ENCODE peak calls at places on chromosome 14, in nine cellular contexts. U is upper lobe of right lung, A is IMR-90, W is A549, E is astrocyte, R is cardiac muscle cell, S is osteoblast, M is spleen, Y is breast epithelium. T is an unnamed sample.
A peak's percentile ranks its signal among the peaks of the same experiment; 100 is the strongest.

GRCh38 chr14:91195881-91196280 is 48.6 kb downstream of the GPR68 start:
- DNase-seq in U (no peak), A (no peak), W (no peak), E (no peak), R (no peak), S (no peak), M (no peak), Y (no peak), T (no peak)

GRCh38 chr14:47227051-47227600 is 448.3 kb downstream of the MDGA2 start:
- DNase-seq in U (no peak), A (no peak), W (no peak), E (peak; percentile 27), R (no peak), S (no peak), M (no peak), Y (no peak), T (no peak)

GRCh38 chr14:83556746-83557460 is 1973.0 kb upstream of the FLRT2 start:
- DNase-seq in U (no peak), A (peak; percentile 91), W (no peak), E (peak; percentile 20), R (no peak), S (no peak), M (no peak), Y (no peak), T (peak; percentile 11)

GRCh38 chr14:31508140-31508539 is 20.3 kb upstream of the GPR33 start:
- DNase-seq in U (no peak), A (no peak), W (no peak), E (no peak), R (no peak), S (no peak), M (no peak), Y (no peak), T (no peak)

GRCh38 chr14:72771561-72771960 is 122.3 kb downstream of the DPF3 start:
- DNase-seq in U (no peak), A (no peak), W (no peak), E (no peak), R (no peak), S (no peak), M (no peak), Y (no peak), T (no peak)

GRCh38 chr14:104574536-104574935 is 5.0 kb upstream of the C14orf180 start:
- DNase-seq in U (no peak), A (no peak), W (no peak), E (no peak), R (no peak), S (no peak), M (no peak), Y (no peak), T (no peak)

GRCh38 chr14:104562606-104563005 is 17.0 kb upstream of the C14orf180 start:
- DNase-seq in U (no peak), A (no peak), W (no peak), E (no peak), R (no peak), S (no peak), M (no peak), Y (no peak), T (no peak)

GRCh38 chr14:96409701-96410100 is 17.8 kb downstream of the AK7 start:
- DNase-seq in U (no peak), A (no peak), W (no peak), E (peak; percentile 56), R (no peak), S (peak; percentile 31), M (no peak), Y (no peak), T (no peak)

GRCh38 chr14:99609245-99610117 is 5.5 kb upstream of the CCDC85C start:
- DNase-seq in U (no peak), A (peak; percentile 33), W (peak; percentile 68), E (no peak), R (peak; percentile 34), S (peak; percentile 78), M (no peak), Y (no peak), T (no peak)

GRCh38 chr14:55707365-55707804 is 127.4 kb downstream of the KTN1 start:
- DNase-seq in U (no peak), A (peak; percentile 76), W (peak; percentile 41), E (peak; percentile 50), R (peak; percentile 29), S (no peak), M (no peak), Y (no peak), T (peak; percentile 48)

GRCh38 chr14:26088260-26088659 is 509.6 kb downstream of the NOVA1 start:
- DNase-seq in U (no peak), A (no peak), W (no peak), E (no peak), R (no peak), S (no peak), M (no peak), Y (no peak), T (no peak)

GRCh38 chr14:46063872-46064271 is 587.7 kb downstream of the RPL10L start:
- DNase-seq in U (no peak), A (no peak), W (no peak), E (no peak), R (no peak), S (no peak), M (no peak), Y (no peak), T (no peak)

GRCh38 chr14:78202178-78202577 is 32.0 kb downstream of the NRXN3 start:
- DNase-seq in U (no peak), A (no peak), W (no peak), E (no peak), R (no peak), S (no peak), M (no peak), Y (no peak), T (no peak)

GRCh38 chr14:93114713-93115068 is 1.0 kb downstream of the ITPK1 start:
- DNase-seq in U (no peak), A (no peak), W (no peak), E (no peak), R (peak; percentile 42), S (no peak), M (peak; percentile 92), Y (no peak), T (no peak)

GRCh38 chr14:71586131-71586893 is 345.9 kb upstream of the RGS6 start:
- DNase-seq in U (no peak), A (peak; percentile 59), W (no peak), E (peak; percentile 57), R (peak; percentile 64), S (no peak), M (no peak), Y (peak; percentile 42), T (no peak)

GRCh38 chr14:33756833-33757232 is 194.0 kb downstream of the EGLN3 start:
- DNase-seq in U (no peak), A (no peak), W (no peak), E (peak; percentile 12), R (no peak), S (no peak), M (no peak), Y (no peak), T (no peak)

DNA sequence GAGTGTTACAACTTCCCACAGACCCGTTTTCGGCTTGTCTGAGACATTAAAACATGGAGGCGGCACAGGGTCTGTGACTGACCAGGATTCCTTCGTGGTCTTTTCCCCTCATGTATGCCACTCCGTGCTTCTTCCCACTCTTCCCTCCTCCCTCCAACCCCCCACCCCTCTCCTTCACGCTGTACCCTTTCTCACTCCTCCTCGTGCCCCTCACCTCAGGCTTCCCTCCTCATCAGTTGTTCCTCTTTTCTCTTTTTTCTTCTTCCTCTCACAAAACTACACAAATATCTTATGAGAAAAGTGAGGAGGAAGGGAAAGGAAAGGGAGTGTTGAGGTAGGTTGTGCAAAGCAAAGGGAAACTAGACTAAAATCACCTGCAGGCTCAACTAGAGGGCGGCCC is 160.9 kb upstream of the GZMB start:
- DNase-seq in U (no peak), A (no peak), W (no peak), E (no peak), R (no peak), S (no peak), M (no peak), Y (no peak), T (no peak)
- H3K27ac ChIP-seq in U (no peak overlapping the region), A (no peak overlapping the region), W (no peak overlapping the region), E (no peak overlapping the region), R (no peak overlapping the region), S (no peak overlapping the region), M (no peak overlapping the region), Y (no peak overlapping the region), T (no peak overlapping the region)

GRCh38 chr14:23058654-23059504 is 1.6 kb upstream of the CDH24 start:
- DNase-seq in U (no peak), A (no peak), W (no peak), E (no peak), R (no peak), S (peak; percentile 82), M (no peak), Y (no peak), T (no peak)
- H3K4me1 ChIP-seq in U (peaks cover 18% of the 10 kb centered on the region), A (peaks cover 19% of the 10 kb centered on the region), W (peaks cover 44% of the 10 kb centered on the region), E (peaks cover 31% of the 10 kb centered on the region), R (no peaks in the 10 kb centered on the region), S (peaks cover 29% of the 10 kb centered on the region), M (peaks cover 31% of the 10 kb centered on the region), Y (peaks cover 9% of the 10 kb centered on the region), T (peaks cover 10% of the 10 kb centered on the region)

GRCh38 chr14:22469541-22470303 is 119.3 kb downstream of the DAD1 start:
- DNase-seq in U (no peak), A (no peak), W (no peak), E (no peak), R (no peak), S (no peak), M (no peak), Y (no peak), T (no peak)

GRCh38 chr14:22465201-22465835 is 123.7 kb downstream of the DAD1 start:
- DNase-seq in U (no peak), A (peak; percentile 1), W (no peak), E (no peak), R (no peak), S (no peak), M (no peak), Y (no peak), T (no peak)

GRCh38 chr14:22463763-22464173 is 125.3 kb downstream of the DAD1 start:
- DNase-seq in U (no peak), A (no peak), W (no peak), E (no peak), R (no peak), S (no peak), M (no peak), Y (no peak), T (no peak)

GRCh38 chr14:22464422-22465142 is 124.4 kb downstream of the DAD1 start:
- DNase-seq in U (no peak), A (no peak), W (no peak), E (no peak), R (no peak), S (no peak), M (no peak), Y (no peak), T (no peak)

DNA sequence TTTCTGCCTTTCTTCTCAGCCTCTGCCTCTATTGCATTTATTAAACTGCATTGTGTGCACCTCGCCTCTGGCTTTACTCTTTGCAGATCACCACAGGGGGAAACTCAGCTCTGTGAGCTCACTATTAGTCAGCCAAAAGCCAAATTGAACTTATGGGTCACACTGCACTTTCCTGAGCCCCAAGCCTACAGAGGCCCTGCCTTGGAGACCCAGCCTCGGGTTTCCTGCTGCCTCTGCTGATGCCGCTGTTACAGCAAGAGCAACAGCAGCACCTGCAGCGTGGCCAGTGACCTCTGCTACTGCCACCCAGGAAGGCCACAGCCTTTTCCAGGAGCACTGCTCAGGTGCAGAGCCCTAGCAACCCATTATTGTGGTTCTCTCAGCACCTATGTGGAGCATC is 122.5 kb downstream of the DAD1 start:
- DNase-seq in U (no peak), A (peak; percentile 47), W (no peak), E (peak; percentile 33), R (no peak), S (no peak), M (no peak), Y (no peak), T (no peak)
- TF ChIP-seq CTCF in U (no peak), A (no peak), W (no peak), E (no peak), R (no peak), S (no peak), M (no peak), Y (no peak), T (no peak)

GRCh38 chr14:101733211-101733610 is 28.3 kb upstream of the PPP2R5C start:
- DNase-seq in U (no peak), A (peak; percentile 48), W (no peak), E (peak; percentile 43), R (no peak), S (peak; percentile 23), M (no peak), Y (no peak), T (peak; percentile 79)
- H3K27ac ChIP-seq in U (no peak overlapping the region), A (no peak overlapping the region), W (no peak overlapping the region), E (no peak overlapping the region), R (no peak overlapping the region), S (no peak overlapping the region), M (no peak overlapping the region), Y (no peak overlapping the region), T (no peak overlapping the region)

T was measured in foreskin keratinocyte.